ENCODE peak calls at places on chromosomes 12 and 14, in six cellular contexts. C, S, U, A, F and H are unnamed samples.

GRCh38 chr12:127459166-127459565 is 807.8 kb upstream of the TMEM132C start:
- DNase-seq in C (no peak), S (no peak), U (no peak), A (no peak), F (no peak), H (no peak)

GRCh38 chr14:77872971-77873370 is 73.1 kb downstream of the ADCK1 start:
- DNase-seq in C (no peak), S (no peak), U (no peak), A (no peak), F (peak; percentile 33), H (no peak)

GRCh38 chr12:114834621-114835020 is 150.6 kb upstream of the TBX3 start:
- DNase-seq in C (no peak), S (no peak), U (no peak), A (no peak), F (no peak), H (no peak)

GRCh38 chr14:94088516-94088915 is 7.4 kb downstream of the IFI27L1 start:
- DNase-seq in C (no peak), S (no peak), U (no peak), A (no peak), F (no peak), H (no peak)

GRCh38 chr14:50796391-50796790 is 34.6 kb downstream of the NIN start:
- DNase-seq in C (no peak), S (no peak), U (no peak), A (no peak), F (no peak), H (no peak)

GRCh38 chr14:50084666-50085065 is 31.7 kb downstream of the VCPKMT start:
- DNase-seq in C (no peak), S (no peak), U (no peak), A (no peak), F (no peak), H (no peak)

GRCh38 chr14:106635569-106635968 is 1109.2 kb downstream of the TMEM121 start:
- DNase-seq in C (no peak), S (no peak), U (no peak), A (no peak), F (no peak), H (no peak)

GRCh38 chr12:52945389-52946232 is 3.3 kb upstream of the KRT18 start:
- DNase-seq in C (peak; percentile 56), S (peak; percentile 44), U (no peak), A (no peak), F (peak; percentile 64), H (no peak)

GRCh38 chr12:39157696-39158342 is 252.4 kb upstream of the CPNE8 start:
- DNase-seq in C (no peak), S (no peak), U (no peak), A (no peak), F (no peak), H (peak; percentile 28)

GRCh38 chr12:103560604-103561101 is 26.4 kb upstream of the STAB2 start:
- DNase-seq in C (no peak), S (no peak), U (no peak), A (peak; percentile 36), F (no peak), H (no peak)

GRCh38 chr14:53209370-53209769 is 56.2 kb upstream of the DDHD1 start:
- DNase-seq in C (no peak), S (no peak), U (no peak), A (no peak), F (no peak), H (no peak)

GRCh38 chr14:100567877-100568163 is 19.4 kb downstream of the BEGAIN start:
- DNase-seq in C (peak; percentile 24), S (no peak), U (no peak), A (no peak), F (no peak), H (no peak)

GRCh38 chr12:53676715-53677611 is 1.1 kb upstream of the ATP5MC2 start:
- DNase-seq in C (peak; percentile 87), S (peak; percentile 41), U (peak; percentile 79), A (peak; percentile 33), F (peak; percentile 27), H (peak; percentile 50)

GRCh38 chr14:93369393-93370266 is 22.6 kb downstream of the COX8C start:
- DNase-seq in C (no peak), S (no peak), U (no peak), A (no peak), F (peak; percentile 18), H (no peak)

GRCh38 chr12:45663452-45663851 is 66.1 kb upstream of the ARID2 start:
- DNase-seq in C (peak; percentile 73), S (no peak), U (no peak), A (no peak), F (no peak), H (no peak)

DNA sequence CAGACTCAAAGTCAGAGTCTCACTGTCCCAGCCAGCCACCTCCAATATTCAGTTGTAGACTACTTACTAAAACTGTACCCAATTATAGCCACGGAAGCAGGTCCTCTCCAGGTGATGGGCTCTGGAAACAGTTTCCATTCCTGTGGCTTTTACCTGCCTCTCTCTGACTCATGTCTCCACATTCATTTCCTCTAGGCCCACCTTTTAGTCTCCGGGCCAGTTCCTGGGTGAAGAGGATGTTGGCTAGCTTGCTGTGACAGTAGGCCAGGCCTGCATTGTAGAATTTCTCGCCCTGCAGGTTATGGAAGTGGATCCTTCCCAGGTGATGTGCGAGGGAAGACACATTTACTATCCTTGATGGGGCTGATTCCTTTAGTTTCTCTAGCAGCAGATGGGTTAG is 5.6 kb downstream of the RDH11 start:
- DNase-seq in C (no peak), S (no peak), U (no peak), A (no peak), F (no peak), H (no peak)
- H3K4me1 ChIP-seq in C (peaks cover 17% of the 10 kb centered on the region), S (peaks cover 18% of the 10 kb centered on the region), U (peaks cover 6% of the 10 kb centered on the region), A (peaks cover 18% of the 10 kb centered on the region), F (peaks cover 5% of the 10 kb centered on the region), H (peaks cover 6% of the 10 kb centered on the region)

DNA sequence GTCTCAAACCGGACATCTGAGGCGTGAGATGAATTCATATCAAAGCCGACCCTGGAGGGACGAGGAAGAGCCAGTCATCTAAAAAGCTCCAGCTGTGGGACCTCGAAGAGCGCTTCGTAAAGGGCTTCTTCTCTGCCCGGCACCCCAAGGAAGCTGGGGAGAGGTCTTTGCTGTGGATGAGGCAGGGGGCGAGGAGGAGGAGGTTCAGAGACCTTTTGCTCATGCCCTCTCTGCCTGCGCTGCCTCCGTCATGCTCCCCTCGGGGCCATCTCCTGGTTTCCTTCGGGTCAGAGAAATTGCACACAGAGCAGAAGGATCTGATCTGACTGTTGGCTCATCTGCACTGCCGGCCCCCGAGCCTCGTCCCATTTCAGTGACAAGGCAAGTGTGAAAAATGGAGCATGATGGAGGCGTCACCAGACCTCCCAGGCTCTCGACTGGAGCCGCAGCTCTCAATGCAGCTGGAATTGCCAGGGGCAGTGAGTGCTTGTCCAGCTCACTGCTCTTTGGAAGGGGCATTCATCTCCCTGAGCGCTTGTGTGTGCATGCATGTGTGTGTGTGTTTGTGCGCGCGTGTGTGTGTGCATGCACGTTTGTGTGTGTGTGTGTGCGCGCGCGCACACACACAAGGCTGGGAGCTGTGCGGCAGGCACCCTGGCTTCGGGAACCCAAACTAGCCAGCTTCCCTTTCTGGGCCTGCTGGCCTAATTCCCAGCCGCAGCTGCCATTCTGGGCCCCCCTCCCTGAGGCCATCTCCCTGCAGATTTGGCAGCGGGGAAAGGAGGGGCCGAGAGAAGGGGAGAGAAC is 9.2 kb downstream of the CABP1 start:
- DNase-seq in C (peak; percentile 68), S (no peak), U (no peak), A (no peak), F (no peak), H (peak; percentile 51)
- TF ChIP-seq CTCF in C (no peak), S (no peak), U (no peak), A (no peak), F (no peak), H (peak; percentile 20)

GRCh38 chr12:2833810-2834209 is 1.0 kb downstream of the NRIP2 start:
- DNase-seq in C (no peak), S (no peak), U (peak; percentile 40), A (no peak), F (no peak), H (no peak)
- H3K4me3 ChIP-seq in C (no peak overlapping the region), S (no peak overlapping the region), U (peak overlapping the region; percentile 46), A (peak overlapping the region; percentile 51), F (no peak overlapping the region), H (peak overlapping the region; percentile 47)

DNA sequence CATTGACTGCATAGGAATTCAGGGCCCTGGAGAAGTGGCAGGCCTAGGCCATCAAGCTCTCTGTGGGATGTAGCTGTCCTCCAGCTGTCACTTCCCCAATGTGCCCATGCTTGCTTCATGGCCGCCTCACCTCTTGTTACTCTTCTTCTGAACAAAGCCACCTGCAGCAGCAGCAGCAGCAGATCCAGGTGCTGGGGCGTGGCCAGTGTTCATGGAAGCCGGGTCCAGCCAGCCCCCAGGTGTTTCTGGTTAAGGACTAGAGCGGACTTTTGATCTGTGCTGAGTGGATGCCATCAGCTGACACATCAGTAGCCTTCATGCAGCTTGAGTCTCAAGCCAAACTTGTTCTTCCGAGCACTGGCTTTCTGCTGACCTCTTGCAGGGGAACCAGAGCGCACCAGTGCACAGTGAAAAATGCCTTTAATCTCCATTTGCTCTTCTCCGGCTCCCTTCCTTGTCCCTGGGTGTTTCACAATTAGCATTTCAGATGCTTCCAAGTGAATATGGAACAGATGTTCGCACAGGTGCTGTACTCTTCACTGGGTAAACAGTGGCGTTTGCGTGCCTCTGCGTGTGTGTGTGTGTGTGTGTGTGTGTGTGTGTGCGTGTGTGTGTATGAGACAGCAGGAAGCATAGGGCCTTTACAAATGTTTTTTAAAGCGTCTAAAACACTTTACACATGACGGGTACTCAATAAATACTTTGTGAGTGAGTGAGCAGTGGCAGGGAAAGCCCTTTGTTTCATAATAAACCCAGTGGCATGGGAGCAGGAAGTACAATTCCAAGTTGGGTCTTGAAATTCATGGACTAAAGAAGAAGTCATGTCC is 20.1 kb downstream of the TPCN1 start:
- DNase-seq in C (no peak), S (peak; percentile 74), U (peak; percentile 73), A (no peak), F (peak; percentile 94), H (no peak)
- H3K4me1 ChIP-seq in C (peaks cover 10% of the 10 kb centered on the region), S (peaks cover 98% of the 10 kb centered on the region), U (peaks cover 92% of the 10 kb centered on the region), A (peaks cover 99% of the 10 kb centered on the region), F (peaks cover 96% of the 10 kb centered on the region), H (peaks cover 93% of the 10 kb centered on the region)

GRCh38 chr14:103001226-103001625 is 56.1 kb downstream of the CDC42BPB start:
- DNase-seq in C (no peak), S (no peak), U (peak; percentile 58), A (no peak), F (no peak), H (no peak)
- TF ChIP-seq CTCF in C (no peak), S (no peak), U (no peak), A (no peak), F (no peak), H (no peak)

GRCh38 chr12:68469136-68469535 is 137.0 kb upstream of the MDM1 start:
- DNase-seq in C (no peak), S (no peak), U (no peak), A (no peak), F (no peak), H (no peak)
- H3K4me3 ChIP-seq in C (no peak overlapping the region), S (no peak overlapping the region), U (no peak overlapping the region), A (no peak overlapping the region), F (no peak overlapping the region), H (no peak overlapping the region)

DNA sequence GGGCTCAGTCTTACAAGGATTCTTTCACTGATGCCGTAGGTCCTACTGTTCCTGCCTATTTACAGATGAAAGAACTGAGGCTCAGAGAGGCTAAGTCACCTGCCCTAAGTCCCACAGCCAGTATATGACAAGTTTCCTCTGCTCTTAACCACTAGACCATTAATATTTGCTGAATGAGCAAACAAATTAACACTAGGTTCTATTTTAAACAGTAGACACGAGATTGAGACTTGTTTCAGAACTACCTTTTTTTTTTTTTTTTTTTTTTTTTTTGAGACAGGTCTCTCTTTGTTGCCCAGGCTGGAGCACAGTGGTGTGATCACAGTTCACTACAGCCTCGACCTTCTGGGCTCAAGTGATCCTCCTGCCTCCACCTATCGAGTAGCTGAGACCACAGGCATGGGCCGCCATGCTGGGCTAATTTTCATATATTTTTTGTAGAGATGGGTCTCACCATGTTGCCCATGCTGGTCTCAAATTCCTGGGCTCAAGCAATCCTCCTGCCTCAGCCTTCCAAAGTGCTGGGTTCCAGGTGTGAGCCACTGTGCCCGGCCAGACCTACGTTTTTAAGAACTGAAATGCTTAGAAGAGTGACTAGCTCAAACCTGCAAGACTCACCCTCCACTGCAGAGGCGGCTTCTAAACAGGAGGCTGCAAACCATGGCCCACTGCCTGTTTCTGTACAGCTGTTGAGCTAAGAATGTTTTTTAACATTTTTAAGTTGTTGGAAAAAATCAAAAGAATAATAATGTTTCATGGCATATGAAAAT is 12.9 kb downstream of the SYNE3 start:
- DNase-seq in C (no peak), S (no peak), U (no peak), A (no peak), F (no peak), H (no peak)
- H3K4me1 ChIP-seq in C (no peaks in the 10 kb centered on the region), S (peaks cover 46% of the 10 kb centered on the region), U (peaks cover 48% of the 10 kb centered on the region), A (peaks cover 56% of the 10 kb centered on the region), F (peaks cover 17% of the 10 kb centered on the region), H (peaks cover 52% of the 10 kb centered on the region)